ENCODE peak calls at places on chromosomes 2 and 18, in five cellular contexts. E, C, K, V and G are unnamed samples.

GRCh38 chr18:28767781-28768211 is 590.9 kb upstream of the CDH2 start:
- DNase-seq in E (no peak), C (peak; percentile 84), K (no peak), V (no peak), G (no peak)

GRCh38 chr2:214410128-214410775 is 602 bp upstream of the VWC2L start:
- DNase-seq in E (no peak), C (no peak), K (no peak), V (no peak), G (no peak)

GRCh38 chr2:176385838-176386237 is 116.6 kb downstream of the MTX2 start:
- DNase-seq in E (peak; percentile 13), C (no peak), K (no peak), V (no peak), G (no peak)

GRCh38 chr2:181239400-181239799 is 217.8 kb upstream of the ITGA4 start:
- DNase-seq in E (peak; percentile 55), C (no peak), K (no peak), V (no peak), G (no peak)

GRCh38 chr2:69946351-69947077 is 14.9 kb downstream of the ASPRV1 start:
- DNase-seq in E (peak; percentile 69), C (peak; percentile 42), K (peak; percentile 38), V (peak; percentile 57), G (peak; percentile 26)

GRCh38 chr2:120740765-120741513 is 5.3 kb downstream of the GLI2 start:
- DNase-seq in E (peak; percentile 60), C (peak; percentile 55), K (no peak), V (no peak), G (no peak)

GRCh38 chr2:42252464-42252863 is 83.3 kb downstream of the EML4 start:
- DNase-seq in E (no peak), C (no peak), K (no peak), V (no peak), G (no peak)

GRCh38 chr2:13578547-13578946 is 861.8 kb downstream of the TRIB2 start:
- DNase-seq in E (no peak), C (no peak), K (no peak), V (no peak), G (no peak)

GRCh38 chr2:228839506-228839905 is 431.6 kb downstream of the PID1 start:
- DNase-seq in E (no peak), C (no peak), K (no peak), V (no peak), G (no peak)

GRCh38 chr2:41989503-41990180 is 58.2 kb upstream of the PKDCC start:
- DNase-seq in E (no peak), C (peak; percentile 70), K (no peak), V (no peak), G (no peak)

GRCh38 chr2:241795021-241795999 is 13.7 kb upstream of the NEU4 start:
- DNase-seq in E (no peak), C (no peak), K (no peak), V (no peak), G (no peak)

GRCh38 chr2:44937688-44938240 is 3.7 kb upstream of the SIX3 start:
- DNase-seq in E (peak; percentile 87), C (no peak), K (no peak), V (no peak), G (peak; percentile 59)

GRCh38 chr2:179837408-179837807 is 24.0 kb downstream of the ZNF385B start:
- DNase-seq in E (no peak), C (peak; percentile 15), K (no peak), V (no peak), G (no peak)

GRCh38 chr2:158586491-158586890 is 129.7 kb downstream of the PKP4 start:
- DNase-seq in E (peak; percentile 55), C (peak; percentile 74), K (no peak), V (no peak), G (no peak)

GRCh38 chr2:65070856-65071255 is 14.6 kb downstream of the CEP68 start:
- DNase-seq in E (no peak), C (no peak), K (no peak), V (no peak), G (no peak)

GRCh38 chr2:66240284-66240683 is 194.6 kb upstream of the MEIS1 start:
- DNase-seq in E (no peak), C (peak; percentile 0), K (no peak), V (no peak), G (no peak)

GRCh38 chr2:11573418-11574175 is 39.8 kb downstream of the GREB1 start:
- DNase-seq in E (no peak), C (peak; percentile 42), K (no peak), V (no peak), G (no peak)

GRCh38 chr2:128277961-128278681 is 40.5 kb downstream of the HS6ST1 start:
- DNase-seq in E (no peak), C (no peak), K (no peak), V (no peak), G (no peak)

GRCh38 chr18:36158261-36158867 is 28.7 kb downstream of the ELP2 start:
- DNase-seq in E (no peak), C (peak; percentile 65), K (no peak), V (no peak), G (no peak)

GRCh38 chr2:217931846-217932560 is 70.8 kb downstream of the TNS1 start:
- DNase-seq in E (no peak), C (no peak), K (no peak), V (no peak), G (no peak)

GRCh38 chr2:217933326-217933993 is 69.3 kb downstream of the TNS1 start:
- DNase-seq in E (no peak), C (no peak), K (no peak), V (no peak), G (no peak)

GRCh38 chr2:217930783-217931563 is 71.8 kb downstream of the TNS1 start:
- DNase-seq in E (no peak), C (no peak), K (no peak), V (no peak), G (no peak)

GRCh38 chr2:217934321-217935131 is 68.3 kb downstream of the TNS1 start:
- DNase-seq in E (peak; percentile 73), C (peak; percentile 86), K (no peak), V (no peak), G (no peak)

DNA sequence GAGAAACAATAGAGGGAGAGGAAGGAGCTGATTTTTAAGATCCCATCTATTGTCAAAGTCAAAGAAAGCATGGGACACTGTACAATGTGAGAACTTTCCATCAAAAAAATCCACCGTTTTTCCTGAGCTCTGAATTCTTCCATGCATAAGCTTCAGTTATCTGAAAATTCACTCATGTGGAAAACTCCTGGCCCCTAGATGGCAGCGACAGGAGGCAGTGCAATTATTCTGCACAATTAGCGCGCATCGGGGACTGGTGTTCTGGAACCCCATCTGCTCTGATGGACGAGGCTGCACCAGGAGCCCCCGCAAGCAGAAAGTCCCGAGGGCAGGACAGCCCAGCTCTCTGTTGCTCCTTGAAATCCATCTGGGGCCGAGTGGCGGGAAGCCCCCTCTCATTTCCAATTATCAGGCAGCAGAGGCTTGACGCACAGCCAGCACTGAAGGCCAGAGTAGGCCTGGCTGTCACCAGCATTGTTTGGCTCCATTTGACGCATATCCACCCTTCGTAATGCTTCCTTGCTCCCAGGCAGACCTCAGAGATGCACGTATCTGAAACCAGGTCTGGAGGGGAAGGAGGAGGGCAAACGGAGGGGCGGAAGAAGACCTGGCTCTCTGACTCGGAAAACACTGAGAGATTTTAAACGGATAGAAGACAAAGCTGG is 70.0 kb downstream of the TNS1 start:
- DNase-seq in E (no peak), C (peak; percentile 53), K (no peak), V (no peak), G (no peak)
- TF ChIP-seq CTCF in E (no peak), C (peak; percentile 19), K (no peak), V (no peak), G (no peak)

DNA sequence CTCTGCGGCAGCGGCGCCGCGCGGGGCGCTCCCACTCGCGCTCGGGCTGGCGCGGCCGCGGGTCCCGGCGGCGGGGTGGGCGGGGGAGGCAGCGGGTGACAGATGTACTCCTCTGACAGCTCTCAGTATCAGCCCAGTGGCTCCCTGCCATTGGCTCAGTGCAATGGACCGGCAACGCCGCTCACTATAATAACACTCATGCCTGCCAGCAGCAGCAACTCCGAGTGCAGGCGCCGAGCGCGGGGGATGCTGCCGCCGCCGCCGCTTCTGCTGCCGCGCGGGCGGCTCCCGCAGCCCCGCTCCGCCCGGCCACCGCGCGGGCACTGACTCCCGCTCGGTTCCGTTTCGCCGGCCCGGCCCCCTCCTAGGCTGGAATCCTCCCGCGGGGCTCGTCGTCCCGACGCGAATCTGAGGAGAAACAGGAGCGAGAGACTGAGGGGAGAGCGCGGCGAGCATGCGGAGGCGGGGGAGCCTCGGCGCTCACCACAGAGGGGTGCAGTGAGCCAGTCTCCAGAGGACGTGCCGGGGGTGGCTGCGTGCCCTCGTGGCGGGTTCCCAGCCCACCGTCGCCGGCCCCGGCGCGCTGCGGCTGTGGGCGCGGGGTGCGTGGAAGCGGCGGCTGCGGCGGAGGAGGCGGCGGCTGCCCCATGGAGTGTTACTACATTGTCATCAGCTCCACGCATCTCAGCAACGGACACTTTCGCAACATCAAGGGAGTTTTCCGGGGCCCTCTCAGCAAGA is at the start of gene ZNF804A:
- DNase-seq in E (no peak), C (peak; percentile 55), K (peak; percentile 38), V (peak; percentile 73), G (peak; percentile 65)
- H3K4me3 ChIP-seq in E (peak within 1 kb of the TSS; percentile 60), C (peak within 1 kb of the TSS; percentile 67), K (peak within 1 kb of the TSS; percentile 57), V (peak within 1 kb of the TSS; percentile 73), G (peak within 1 kb of the TSS; percentile 72)

GRCh38 chr2:223100061-223100511 is 48.1 kb downstream of the KCNE4 start:
- DNase-seq in E (no peak), C (peak; percentile 89), K (no peak), V (no peak), G (no peak)
- TF ChIP-seq CTCF in E (no peak), C (no peak), K (no peak), V (no peak), G (no peak)

GRCh38 chr2:233693963-233694362 is 1.3 kb downstream of the UGT1A6 start:
- DNase-seq in E (no peak), C (no peak), K (no peak), V (no peak), G (no peak)

GRCh38 chr2:233692648-233693047 is at the start of gene UGT1A6:
- DNase-seq in E (no peak), C (no peak), K (no peak), V (no peak), G (no peak)

GRCh38 chr2:233690444-233690843 is 2.2 kb upstream of the UGT1A6 start:
- DNase-seq in E (peak; percentile 71), C (peak; percentile 65), K (no peak), V (no peak), G (no peak)

GRCh38 chr2:233689498-233689897 is 3.2 kb upstream of the UGT1A6 start:
- DNase-seq in E (no peak), C (peak; percentile 85), K (peak; percentile 57), V (no peak), G (no peak)

DNA sequence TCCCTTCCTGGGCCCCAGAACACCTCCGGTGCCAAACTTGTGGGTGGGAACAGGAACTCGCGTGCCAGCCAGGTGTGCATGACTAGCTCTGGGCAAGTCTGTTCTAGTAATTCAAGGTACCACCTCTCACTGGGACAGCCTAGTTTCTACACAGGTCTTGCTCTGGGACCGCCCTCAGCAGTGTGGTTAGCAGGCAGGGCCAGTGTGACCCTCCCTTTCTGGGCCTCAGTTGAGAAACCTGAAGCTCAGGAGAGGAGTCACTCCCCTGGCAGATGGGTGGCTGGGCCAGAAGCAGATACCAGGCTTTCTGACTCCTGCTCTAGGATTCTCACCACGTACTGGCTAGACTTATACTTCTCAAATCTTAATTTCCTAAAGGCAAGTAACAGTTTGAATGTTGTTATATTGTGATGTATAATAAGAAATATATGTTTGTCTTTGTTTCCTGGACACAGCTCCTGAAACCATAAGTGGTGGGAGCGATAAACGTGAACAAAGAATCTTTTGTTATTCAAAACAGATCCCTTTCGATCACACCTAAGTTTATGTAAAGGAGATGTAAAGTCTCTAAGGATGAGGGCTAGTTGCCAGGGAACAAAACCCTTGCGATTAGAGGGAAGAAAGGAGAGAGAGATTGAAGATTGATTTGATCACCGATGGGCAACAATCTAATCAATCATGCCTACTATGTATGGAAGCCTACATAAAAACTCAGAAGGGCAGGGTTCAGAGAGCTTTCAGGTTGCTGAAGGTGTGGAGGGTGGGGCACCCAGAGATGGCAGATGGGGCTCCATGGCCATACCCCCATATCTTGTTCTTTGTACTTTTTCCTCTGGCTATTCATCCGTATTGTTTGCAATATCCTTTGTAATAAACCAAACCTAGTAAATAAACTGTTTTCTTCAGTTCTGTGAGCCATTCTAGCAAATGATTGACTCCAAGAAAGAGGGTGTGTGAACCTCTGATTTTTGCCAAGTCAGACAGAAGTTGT is 952 bp upstream of the UGT1A6 start:
- DNase-seq in E (no peak), C (no peak), K (peak; percentile 75), V (no peak), G (no peak)
- H3K4me3 ChIP-seq in E (no peak overlapping the region), C (no peak overlapping the region), K (no peak overlapping the region), V (no peak overlapping the region), G (no peak overlapping the region)